ENCODE peak calls at places on chromosome 22, in eight cellular contexts. D, O, G, V, W, Q, F and K are unnamed samples.

GRCh38 chr22:31639640-31640039 is 22.4 kb downstream of the PISD start:
- ATAC-seq in V (peak; percentile 74), G (no peak), D (peak; percentile 71), W (peak; percentile 77), Q (no peak), F (no peak), O (no peak), K (peak; percentile 32)

GRCh38 chr22:42651134-42651533 is 1.9 kb upstream of the CYB5R3 start:
- ATAC-seq in Q (peak; percentile 60), W (no peak), F (no peak), G (peak; percentile 13), V (no peak), O (no peak), D (no peak), K (no peak)

GRCh38 chr22:46758867-46759290 is 3.6 kb upstream of the TBC1D22A start:
- ATAC-seq in D (no peak), V (peak; percentile 58), G (no peak), O (no peak), W (peak; percentile 51), Q (peak; percentile 22), F (no peak), K (no peak)

GRCh38 chr22:50683994-50684371 is 11.4 kb downstream of the SHANK3 start:
- ATAC-seq in V (no peak), D (no peak), G (peak; percentile 84), Q (no peak), O (no peak), F (no peak), W (no peak), K (peak; percentile 69)

GRCh38 chr22:48832592-48832991 is 995.1 kb downstream of the BRD1 start:
- ATAC-seq in D (no peak), O (peak; percentile 86), G (no peak), Q (no peak), W (no peak), F (no peak), V (no peak), K (no peak)

GRCh38 chr22:42702675-42703074 is 18.0 kb downstream of the A4GALT start:
- ATAC-seq in G (no peak), V (no peak), Q (no peak), D (no peak), W (no peak), F (no peak), O (no peak), K (no peak)

GRCh38 chr22:24542641-24543040 is 12.3 kb downstream of the GUCD1 start:
- ATAC-seq in G (no peak), D (no peak), O (no peak), F (no peak), W (no peak), Q (no peak), V (peak; percentile 83), K (peak; percentile 39)

GRCh38 chr22:18100781-18101180 is 9.8 kb upstream of the TUBA8 start:
- ATAC-seq in V (no peak), W (no peak), Q (no peak), D (no peak), O (no peak), F (no peak), G (no peak), K (no peak)

GRCh38 chr22:46833228-46833627 is 70.8 kb downstream of the TBC1D22A start:
- ATAC-seq in G (no peak), V (peak; percentile 67), Q (no peak), F (no peak), O (no peak), W (no peak), D (no peak), K (no peak)

GRCh38 chr22:22048318-22048942 is 65.8 kb upstream of the TOP3B start:
- ATAC-seq in G (no peak), Q (no peak), W (no peak), F (no peak), O (no peak), V (no peak), D (no peak), K (no peak)

GRCh38 chr22:36466258-36466657 is 15.2 kb downstream of the TXN2 start:
- ATAC-seq in Q (no peak), D (no peak), V (no peak), O (no peak), W (no peak), G (no peak), F (no peak), K (no peak)

GRCh38 chr22:41366323-41367014 is 15.3 kb upstream of the TEF start:
- ATAC-seq in Q (peak; percentile 12), V (no peak), G (no peak), O (no peak), F (no peak), W (no peak), D (no peak), K (no peak)

GRCh38 chr22:26545385-26545784 is 33.1 kb upstream of the TFIP11 start:
- ATAC-seq in V (peak; percentile 40), O (no peak), F (no peak), G (no peak), D (no peak), W (no peak), Q (no peak), K (no peak)

GRCh38 chr22:46432164-46433068 is 96.9 kb downstream of the TRMU start:
- ATAC-seq in O (peak; percentile 73), F (peak; percentile 67), D (peak; percentile 86), W (peak; percentile 71), Q (no peak), V (peak; percentile 14), G (peak; percentile 50), K (peak; percentile 24)

GRCh38 chr22:46414704-46415103 is 79.2 kb downstream of the TRMU start:
- ATAC-seq in F (no peak), W (no peak), V (no peak), O (peak; percentile 76), D (no peak), Q (no peak), G (no peak), K (no peak)

GRCh38 chr22:30626413-30626812 is 9.2 kb upstream of the SLC35E4 start:
- ATAC-seq in D (no peak), W (no peak), O (no peak), F (no peak), G (no peak), Q (no peak), V (no peak), K (peak; percentile 14)

GRCh38 chr22:39254122-39254521 is 9.3 kb upstream of the PDGFB start:
- ATAC-seq in F (no peak), Q (peak; percentile 32), G (no peak), W (no peak), O (no peak), D (no peak), V (no peak), K (no peak)

GRCh38 chr22:43946391-43946680 is 8.9 kb upstream of the SAMM50 start:
- ATAC-seq in W (peak; percentile 23), O (peak; percentile 54), F (peak; percentile 21), D (no peak), Q (peak; percentile 75), V (no peak), G (peak; percentile 21), K (no peak)

GRCh38 chr22:27602390-27602789 is 199.2 kb downstream of the MN1 start:
- ATAC-seq in D (no peak), F (no peak), Q (no peak), G (no peak), V (no peak), W (no peak), O (no peak), K (no peak)

GRCh38 chr22:45478108-45478771 is 24.4 kb upstream of the FBLN1 start:
- ATAC-seq in D (no peak), W (no peak), Q (peak; percentile 92), F (no peak), V (no peak), G (peak; percentile 91), O (no peak), K (no peak)

GRCh38 chr22:41856484-41856883 is 23.6 kb downstream of the SREBF2 start:
- ATAC-seq in F (no peak), D (no peak), G (no peak), O (no peak), W (peak; percentile 82), V (peak; percentile 55), Q (peak; percentile 24), K (no peak)

GRCh38 chr22:29208502-29208862 is 2.8 kb downstream of the EMID1 start:
- ATAC-seq in O (peak; percentile 15), D (no peak), Q (peak; percentile 19), F (peak; percentile 2), V (no peak), G (no peak), W (no peak), K (no peak)